ENCODE peak calls at places on chromosomes 1 and 21, in seven cellular contexts. One of them, this sample, is unnamed.

GRCh38 chr1:107572674-107573205 is 392.2 kb downstream of the VAV3 start:
- DNase-seq in neural crest cell: no peak
- DNase-seq in Calu3: no peak
- DNase-seq in psoas muscle: no peak
- DNase-seq in AG04450: peak; percentile 1
- DNase-seq in breast epithelium: peak; percentile 44
- DNase-seq in MCF 10A: peak; percentile 95
- DNase-seq in this sample: no peak

GRCh38 chr1:180842052-180842451 is 70.6 kb upstream of the KIAA1614 start:
- DNase-seq in neural crest cell: no peak
- DNase-seq in Calu3: no peak
- DNase-seq in psoas muscle: no peak
- DNase-seq in AG04450: peak; percentile 53
- DNase-seq in breast epithelium: no peak
- DNase-seq in MCF 10A: no peak
- DNase-seq in this sample: no peak

GRCh38 chr1:228397454-228397786 is 9.2 kb downstream of the TRIM11 start:
- DNase-seq in neural crest cell: no peak
- DNase-seq in Calu3: no peak
- DNase-seq in psoas muscle: no peak
- DNase-seq in AG04450: no peak
- DNase-seq in breast epithelium: no peak
- DNase-seq in MCF 10A: no peak
- DNase-seq in this sample: no peak

GRCh38 chr1:118381197-118381596 is 196.2 kb upstream of the SPAG17 start:
- DNase-seq in neural crest cell: no peak
- DNase-seq in Calu3: no peak
- DNase-seq in psoas muscle: no peak
- DNase-seq in AG04450: no peak
- DNase-seq in breast epithelium: no peak
- DNase-seq in MCF 10A: no peak
- DNase-seq in this sample: no peak

GRCh38 chr1:64320899-64321624 is 117.6 kb downstream of the UBE2U start:
- DNase-seq in neural crest cell: no peak
- DNase-seq in Calu3: no peak
- DNase-seq in psoas muscle: no peak
- DNase-seq in AG04450: no peak
- DNase-seq in breast epithelium: no peak
- DNase-seq in MCF 10A: no peak
- DNase-seq in this sample: no peak

GRCh38 chr1:35577071-35577998 is 4.2 kb downstream of the TFAP2E start:
- DNase-seq in neural crest cell: no peak
- DNase-seq in Calu3: no peak
- DNase-seq in psoas muscle: peak; percentile 49
- DNase-seq in AG04450: no peak
- DNase-seq in breast epithelium: no peak
- DNase-seq in MCF 10A: no peak
- DNase-seq in this sample: peak; percentile 58

GRCh38 chr1:51518033-51518729 is 885 bp downstream of the EPS15 start:
- DNase-seq in neural crest cell: peak; percentile 20
- DNase-seq in Calu3: peak; percentile 37
- DNase-seq in psoas muscle: peak; percentile 26
- DNase-seq in AG04450: no peak
- DNase-seq in breast epithelium: peak; percentile 30
- DNase-seq in MCF 10A: peak; percentile 52
- DNase-seq in this sample: peak; percentile 53

GRCh38 chr1:36137776-36138175 is 11.5 kb downstream of the TRAPPC3 start:
- DNase-seq in neural crest cell: no peak
- DNase-seq in Calu3: no peak
- DNase-seq in psoas muscle: no peak
- DNase-seq in AG04450: no peak
- DNase-seq in breast epithelium: no peak
- DNase-seq in MCF 10A: no peak
- DNase-seq in this sample: no peak

GRCh38 chr1:234893725-234894630 is 234.7 kb downstream of the TOMM20 start:
- DNase-seq in neural crest cell: no peak
- DNase-seq in Calu3: no peak
- DNase-seq in psoas muscle: no peak
- DNase-seq in AG04450: no peak
- DNase-seq in breast epithelium: no peak
- DNase-seq in MCF 10A: peak; percentile 49
- DNase-seq in this sample: no peak

GRCh38 chr1:198676253-198676652 is 37.4 kb downstream of the PTPRC start:
- DNase-seq in neural crest cell: no peak
- DNase-seq in Calu3: no peak
- DNase-seq in psoas muscle: no peak
- DNase-seq in AG04450: no peak
- DNase-seq in breast epithelium: no peak
- DNase-seq in MCF 10A: no peak
- DNase-seq in this sample: no peak

GRCh38 chr1:22287946-22288520 is 145.1 kb upstream of the WNT4 start:
- DNase-seq in neural crest cell: no peak
- DNase-seq in Calu3: no peak
- DNase-seq in psoas muscle: no peak
- DNase-seq in AG04450: no peak
- DNase-seq in breast epithelium: peak; percentile 20
- DNase-seq in MCF 10A: no peak
- DNase-seq in this sample: no peak

GRCh38 chr1:228181635-228182034 is 16.0 kb downstream of the IBA57 start:
- DNase-seq in neural crest cell: no peak
- DNase-seq in Calu3: no peak
- DNase-seq in psoas muscle: no peak
- DNase-seq in AG04450: no peak
- DNase-seq in breast epithelium: no peak
- DNase-seq in MCF 10A: no peak
- DNase-seq in this sample: no peak

GRCh38 chr1:232509570-232509969 is 120.4 kb downstream of the SIPA1L2 start:
- DNase-seq in neural crest cell: no peak
- DNase-seq in Calu3: no peak
- DNase-seq in psoas muscle: no peak
- DNase-seq in AG04450: no peak
- DNase-seq in breast epithelium: no peak
- DNase-seq in MCF 10A: peak; percentile 74
- DNase-seq in this sample: no peak

GRCh38 chr21:46304437-46304836 is 18.3 kb downstream of the YBEY start:
- DNase-seq in neural crest cell: no peak
- DNase-seq in Calu3: no peak
- DNase-seq in psoas muscle: no peak
- DNase-seq in AG04450: no peak
- DNase-seq in breast epithelium: no peak
- DNase-seq in MCF 10A: no peak
- DNase-seq in this sample: no peak

GRCh38 chr21:38352536-38353219 is 95.9 kb downstream of the KCNJ15 start:
- DNase-seq in neural crest cell: peak; percentile 71
- DNase-seq in Calu3: peak; percentile 75
- DNase-seq in psoas muscle: peak; percentile 40
- DNase-seq in AG04450: peak; percentile 58
- DNase-seq in breast epithelium: peak; percentile 30
- DNase-seq in MCF 10A: peak; percentile 86
- DNase-seq in this sample: no peak

GRCh38 chr1:221961532-221962292 is 219.8 kb upstream of the DUSP10 start:
- DNase-seq in neural crest cell: no peak
- DNase-seq in Calu3: peak; percentile 74
- DNase-seq in psoas muscle: no peak
- DNase-seq in AG04450: no peak
- DNase-seq in breast epithelium: no peak
- DNase-seq in MCF 10A: peak; percentile 76
- DNase-seq in this sample: peak; percentile 72

GRCh38 chr1:203271018-203271743 is 34.1 kb upstream of the BTG2 start:
- DNase-seq in neural crest cell: no peak
- DNase-seq in Calu3: peak; percentile 61
- DNase-seq in psoas muscle: no peak
- DNase-seq in AG04450: no peak
- DNase-seq in breast epithelium: peak; percentile 78
- DNase-seq in MCF 10A: peak; percentile 48
- DNase-seq in this sample: no peak

GRCh38 chr1:28602536-28603439 is 10.7 kb downstream of the RAB42 start:
- DNase-seq in neural crest cell: peak; percentile 64
- DNase-seq in Calu3: peak; percentile 66
- DNase-seq in psoas muscle: no peak
- DNase-seq in AG04450: peak; percentile 55
- DNase-seq in breast epithelium: peak; percentile 47
- DNase-seq in MCF 10A: peak; percentile 87
- DNase-seq in this sample: no peak

GRCh38 chr1:81703352-81703735 is 97.4 kb upstream of the ADGRL2 start:
- DNase-seq in neural crest cell: no peak
- DNase-seq in Calu3: no peak
- DNase-seq in psoas muscle: no peak
- DNase-seq in AG04450: no peak
- DNase-seq in breast epithelium: no peak
- DNase-seq in MCF 10A: peak; percentile 52
- DNase-seq in this sample: no peak

GRCh38 chr1:94858276-94858675 is 38.1 kb downstream of the SLC44A3 start:
- DNase-seq in neural crest cell: no peak
- DNase-seq in Calu3: no peak
- DNase-seq in psoas muscle: no peak
- DNase-seq in AG04450: no peak
- DNase-seq in breast epithelium: no peak
- DNase-seq in MCF 10A: peak; percentile 60
- DNase-seq in this sample: no peak

GRCh38 chr1:201542166-201543045 is 3.5 kb downstream of the NAV1 start:
- DNase-seq in neural crest cell: no peak
- DNase-seq in Calu3: no peak
- DNase-seq in psoas muscle: peak; percentile 52
- DNase-seq in AG04450: no peak
- DNase-seq in breast epithelium: no peak
- DNase-seq in MCF 10A: no peak
- DNase-seq in this sample: no peak

GRCh38 chr1:13732971-13733667 is 33.1 kb downstream of the PRDM2 start:
- DNase-seq in neural crest cell: no peak
- DNase-seq in Calu3: no peak
- DNase-seq in psoas muscle: no peak
- DNase-seq in AG04450: no peak
- DNase-seq in breast epithelium: no peak
- DNase-seq in MCF 10A: no peak
- DNase-seq in this sample: no peak

DNA sequence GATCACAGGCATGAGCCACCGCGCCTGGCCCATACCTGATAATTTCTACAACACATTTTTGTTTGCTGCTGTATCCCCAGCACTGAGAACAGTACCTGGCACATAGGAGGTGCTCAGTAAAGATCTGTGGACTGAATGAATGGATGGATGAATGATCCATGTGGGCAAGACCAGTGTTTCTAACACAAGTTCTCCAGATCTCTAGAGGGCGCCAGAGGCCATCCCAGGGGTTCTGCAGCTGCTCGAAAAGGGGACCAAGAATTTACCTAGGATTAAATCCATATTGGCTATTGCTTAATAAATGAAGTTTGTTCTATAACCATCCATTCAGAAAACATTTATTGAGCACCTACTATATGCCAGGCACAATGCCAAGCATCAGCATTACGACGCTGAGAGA is 167.7 kb downstream of the ACTL8 start:
- DNase-seq in neural crest cell: peak; percentile 52
- DNase-seq in Calu3: peak; percentile 31
- DNase-seq in psoas muscle: peak; percentile 19
- DNase-seq in AG04450: no peak
- DNase-seq in breast epithelium: no peak
- DNase-seq in MCF 10A: peak; percentile 54
- DNase-seq in this sample: no peak
- TF ChIP-seq CTCF in neural crest cell: peak; percentile 70
- TF ChIP-seq CTCF in Calu3: peak; percentile 14
- TF ChIP-seq CTCF in psoas muscle: no peak
- TF ChIP-seq CTCF in AG04450: peak; percentile 50
- TF ChIP-seq CTCF in breast epithelium: no peak
- TF ChIP-seq CTCF in MCF 10A: peak; percentile 53
- TF ChIP-seq CTCF in this sample: no peak

GRCh38 chr1:168966217-168966616 is 140.3 kb upstream of the ATP1B1 start:
- DNase-seq in neural crest cell: no peak
- DNase-seq in Calu3: no peak
- DNase-seq in psoas muscle: no peak
- DNase-seq in AG04450: no peak
- DNase-seq in breast epithelium: no peak
- DNase-seq in MCF 10A: no peak
- DNase-seq in this sample: no peak
- TF ChIP-seq CTCF in neural crest cell: no peak
- TF ChIP-seq CTCF in Calu3: no peak
- TF ChIP-seq CTCF in psoas muscle: no peak
- TF ChIP-seq CTCF in AG04450: no peak
- TF ChIP-seq CTCF in breast epithelium: no peak
- TF ChIP-seq CTCF in MCF 10A: no peak
- TF ChIP-seq CTCF in this sample: no peak

GRCh38 chr1:226444901-226445300 is 37.0 kb upstream of the PARP1 start:
- DNase-seq in neural crest cell: no peak
- DNase-seq in Calu3: no peak
- DNase-seq in psoas muscle: no peak
- DNase-seq in AG04450: no peak
- DNase-seq in breast epithelium: no peak
- DNase-seq in MCF 10A: no peak
- DNase-seq in this sample: no peak
- TF ChIP-seq CTCF in neural crest cell: no peak
- TF ChIP-seq CTCF in Calu3: no peak
- TF ChIP-seq CTCF in psoas muscle: no peak
- TF ChIP-seq CTCF in AG04450: no peak
- TF ChIP-seq CTCF in breast epithelium: no peak
- TF ChIP-seq CTCF in MCF 10A: no peak
- TF ChIP-seq CTCF in this sample: no peak

DNA sequence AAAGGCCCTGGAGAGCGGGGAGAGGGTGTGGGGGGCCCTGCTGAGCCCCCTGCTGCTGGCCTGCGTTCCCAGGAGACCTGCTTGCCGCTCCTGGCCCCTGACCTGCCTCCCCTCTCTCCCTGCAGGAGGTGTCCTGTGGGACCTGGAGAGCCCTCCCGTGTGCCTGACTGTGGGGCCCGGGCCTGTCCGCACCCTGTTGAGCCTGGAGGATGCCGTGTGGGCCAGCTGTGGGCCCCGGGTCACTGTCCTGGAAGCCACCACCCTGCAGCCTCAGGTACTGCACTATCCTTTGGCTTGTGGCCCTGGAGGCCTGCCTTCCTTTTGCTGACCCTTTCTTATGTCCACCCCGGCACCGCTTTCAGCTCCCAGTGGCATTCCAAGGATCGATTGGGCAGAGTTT is 90.8 kb upstream of the ACTL8 start:
- DNase-seq in neural crest cell: no peak
- DNase-seq in Calu3: no peak
- DNase-seq in psoas muscle: no peak
- DNase-seq in AG04450: no peak
- DNase-seq in breast epithelium: no peak
- DNase-seq in MCF 10A: no peak
- DNase-seq in this sample: no peak
- TF ChIP-seq CTCF in neural crest cell: no peak
- TF ChIP-seq CTCF in Calu3: no peak
- TF ChIP-seq CTCF in psoas muscle: no peak
- TF ChIP-seq CTCF in AG04450: no peak
- TF ChIP-seq CTCF in breast epithelium: no peak
- TF ChIP-seq CTCF in MCF 10A: no peak
- TF ChIP-seq CTCF in this sample: no peak

DNA sequence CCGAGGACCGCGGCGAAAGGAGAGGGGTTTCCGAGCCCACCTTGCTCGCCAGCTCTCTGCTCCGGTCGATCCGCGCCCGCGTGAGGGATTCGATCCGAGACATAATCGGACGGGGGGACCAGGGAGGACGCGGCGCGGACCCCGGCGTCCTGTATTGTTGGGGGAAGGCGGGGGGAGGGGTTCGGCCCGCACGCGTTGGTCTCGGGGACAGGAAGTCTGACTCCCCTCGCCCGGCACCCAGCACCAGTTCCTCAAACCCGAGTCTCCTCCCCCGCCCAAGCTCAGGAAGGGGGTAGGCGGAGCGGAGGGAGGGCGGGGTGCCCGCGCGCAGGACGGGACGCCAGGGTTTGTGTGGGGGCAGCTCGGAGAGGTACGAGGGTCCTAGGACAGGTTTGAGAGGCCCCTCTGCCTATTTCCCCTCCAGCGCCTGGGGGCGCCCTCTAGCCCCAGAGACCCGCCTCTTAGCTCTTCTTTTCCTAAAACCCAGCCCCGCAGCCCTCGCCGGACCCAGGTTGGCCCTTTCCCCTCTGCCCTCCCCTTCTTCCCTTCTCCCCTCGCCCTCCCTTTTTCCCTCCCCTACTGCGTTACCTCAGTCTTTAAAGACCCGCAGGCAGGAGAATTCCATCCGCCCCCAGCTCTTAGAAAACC is at the start of gene ARHGEF2:
- DNase-seq in neural crest cell: peak; percentile 55
- DNase-seq in Calu3: peak; percentile 78
- DNase-seq in psoas muscle: peak; percentile 85
- DNase-seq in AG04450: no peak
- DNase-seq in breast epithelium: peak; percentile 66
- DNase-seq in MCF 10A: peak; percentile 89
- DNase-seq in this sample: peak; percentile 97
- TF ChIP-seq CTCF in neural crest cell: peak; percentile 50
- TF ChIP-seq CTCF in Calu3: no peak
- TF ChIP-seq CTCF in psoas muscle: no peak
- TF ChIP-seq CTCF in AG04450: peak; percentile 43
- TF ChIP-seq CTCF in breast epithelium: no peak
- TF ChIP-seq CTCF in MCF 10A: no peak
- TF ChIP-seq CTCF in this sample: peak; percentile 11

This sample was measured in left lung.